ENCODE peak calls at places on chromosomes 1 and 21, in eight cellular contexts. Y, F, V, Q, L, K, A and T are unnamed samples.

GRCh38 chr1:15712158-15712557 is 23.9 kb upstream of the SLC25A34 start:
- DNase-seq in K (no peak), A (no peak), V (no peak), L (no peak), Y (no peak), Q (no peak), F (no peak), T (no peak)

GRCh38 chr1:109396971-109397370 is 747 bp downstream of the SORT1 start:
- DNase-seq in K (no peak), A (no peak), F (no peak), L (no peak), Q (peak), V (no peak), Y (no peak), T (no peak)

GRCh38 chr21:46180079-46180722 is 4.1 kb downstream of the SPATC1L start:
- DNase-seq in K (no peak), V (no peak), Y (no peak), Q (no peak), A (no peak), L (no peak), F (no peak), T (no peak)

GRCh38 chr1:206905295-206906164 is 8.3 kb downstream of the IL24 start:
- DNase-seq in A (no peak), Y (no peak), Q (no peak), F (no peak), V (no peak), L (no peak), K (peak), T (no peak)

GRCh38 chr1:197400522-197400902 is 132.5 kb downstream of the CRB1 start:
- DNase-seq in K (no peak), V (no peak), A (no peak), L (no peak), F (no peak), Y (no peak), Q (no peak), T (no peak)

GRCh38 chr1:109763646-109764415 is at the start of gene EPS8L3:
- DNase-seq in K (peak), Q (peak), L (no peak), Y (peak), V (no peak), F (peak), A (no peak), T (no peak)

GRCh38 chr1:218524986-218525385 is 179.8 kb downstream of the TGFB2 start:
- DNase-seq in Q (no peak), Y (no peak), A (no peak), V (no peak), F (no peak), L (no peak), K (no peak), T (no peak)

GRCh38 chr1:192609110-192610079 is 26.6 kb upstream of the RGS13 start:
- DNase-seq in L (peak), F (peak), A (no peak), Y (peak), V (peak), Q (peak), K (peak), T (peak)

GRCh38 chr1:107058245-107059032 is 2.0 kb downstream of the PRMT6 start:
- DNase-seq in Q (no peak), Y (no peak), A (no peak), L (no peak), V (no peak), F (no peak), K (no peak), T (no peak)

GRCh38 chr1:8422439-8423133 is 104.7 kb downstream of the SLC45A1 start:
- DNase-seq in K (peak), A (no peak), F (no peak), L (no peak), Q (peak), V (no peak), Y (no peak), T (no peak)

GRCh38 chr1:8424539-8425116 is 106.7 kb downstream of the SLC45A1 start:
- DNase-seq in A (no peak), Y (peak), Q (peak), V (no peak), K (peak), L (peak), F (peak), T (no peak)

GRCh38 chr1:8425150-8425780 is 107.4 kb downstream of the SLC45A1 start:
- DNase-seq in Y (no peak), L (no peak), Q (no peak), F (no peak), K (no peak), A (no peak), V (no peak), T (no peak)

GRCh38 chr1:8423134-8423701 is 105.3 kb downstream of the SLC45A1 start:
- DNase-seq in F (no peak), A (no peak), L (no peak), Q (peak), K (peak), Y (peak), V (no peak), T (no peak)

DNA sequence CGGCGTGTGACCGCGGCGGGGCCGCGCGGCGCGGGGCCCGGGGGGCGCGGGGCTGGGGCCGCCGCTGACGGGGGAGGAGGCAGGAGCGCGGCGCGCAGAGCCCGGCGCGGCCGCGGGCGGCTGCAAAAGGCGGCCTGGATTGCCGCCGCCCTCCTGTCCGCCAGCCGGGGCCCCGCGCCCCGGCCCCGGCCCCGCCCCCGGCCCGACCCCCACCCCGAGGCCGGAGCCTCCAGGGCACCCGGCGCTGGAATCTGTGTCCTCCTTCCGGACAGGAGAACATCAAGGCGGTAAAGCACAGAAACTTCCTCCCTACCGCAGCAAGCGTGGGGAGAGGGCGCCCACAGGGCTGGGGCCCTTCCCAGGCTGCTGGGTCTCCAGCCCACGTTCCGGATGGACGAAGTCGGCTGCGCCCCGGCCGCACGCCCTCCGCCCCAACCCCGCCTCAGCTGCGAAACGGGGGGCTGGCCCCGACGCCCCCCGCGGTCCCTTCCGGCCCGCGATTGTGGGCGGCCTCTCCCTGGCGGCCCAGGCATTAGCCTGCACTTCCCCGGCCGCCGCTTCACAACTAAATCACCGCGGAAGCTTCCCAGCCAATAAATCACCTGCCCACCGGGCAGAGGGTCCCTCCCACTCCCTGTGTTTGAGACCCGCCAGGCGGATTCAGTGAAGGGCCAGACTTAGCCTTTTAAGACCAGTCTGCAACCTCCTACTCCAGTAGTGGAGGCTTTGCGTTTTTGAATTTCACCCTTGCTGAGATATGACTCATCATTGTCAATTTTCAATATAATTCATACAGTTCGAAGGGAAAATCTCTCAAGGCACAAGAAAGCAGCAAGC is 106.0 kb downstream of the SLC45A1 start:
- DNase-seq in Y (peak), V (no peak), L (no peak), F (peak), A (no peak), Q (peak), K (peak), T (peak)
- TF ChIP-seq POLR2A in Y (peak), V (peak), L (peak), F (no peak), A (no peak), Q (no peak), K (peak), T (no peak)

DNA sequence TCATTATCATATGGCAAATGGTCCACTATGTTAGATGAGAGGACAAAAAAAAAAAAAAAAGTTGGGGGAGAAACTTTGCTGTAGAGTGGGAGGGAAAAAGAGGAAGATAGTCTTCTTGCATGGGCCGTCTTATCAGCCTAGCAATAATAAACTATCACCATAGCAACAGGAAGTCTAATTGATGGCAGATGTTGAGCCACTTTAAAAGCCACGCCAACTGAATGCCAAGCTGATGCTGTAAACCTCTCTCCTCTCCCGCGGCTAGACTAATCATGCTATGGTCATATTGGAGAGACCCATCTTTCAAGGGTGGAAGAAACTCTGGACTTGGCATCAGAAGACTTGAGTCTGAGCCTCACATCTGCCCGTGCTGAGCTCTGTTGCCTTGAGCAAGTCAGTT is 122.2 kb upstream of the HOOK1 start:
- DNase-seq in V (no peak), Y (no peak), Q (no peak), L (no peak), F (no peak), A (no peak), K (no peak), T (no peak)
- TF ChIP-seq POLR2AphosphoS5 in V (no peak), Y (no peak), Q (no peak), L (no peak), F (no peak), A (no peak), K (no peak), T (no peak)

DNA sequence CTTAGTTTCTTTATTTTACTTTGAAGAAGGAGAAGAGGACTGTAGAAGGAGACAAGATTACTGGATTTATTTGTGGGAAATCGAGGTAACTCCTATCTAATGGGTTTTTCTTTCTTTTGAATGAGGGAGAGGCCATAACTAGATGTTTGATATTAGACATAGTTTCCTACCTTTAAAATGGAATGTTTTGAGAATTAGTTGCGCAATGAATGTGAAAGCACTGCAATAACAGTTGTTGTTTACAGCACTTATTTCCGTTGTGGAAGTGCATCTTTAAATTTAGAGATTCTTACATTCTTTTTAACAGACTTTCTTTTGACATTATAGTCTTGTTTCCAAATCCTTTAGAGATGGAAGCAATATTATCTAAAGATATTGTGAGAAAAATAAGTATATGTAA is 229.0 kb downstream of the SRGAP2C start:
- DNase-seq in L (no peak), F (no peak), Q (no peak), K (no peak), V (no peak), A (no peak), Y (no peak), T (no peak)
- TF ChIP-seq POLR2A in L (no peak), F (no peak), Q (no peak), K (no peak), V (no peak), A (no peak), Y (no peak), T (no peak)

GRCh38 chr1:42975038-42975437 is 16.4 kb upstream of the SLC2A1 start:
- DNase-seq in L (no peak), V (no peak), Q (no peak), K (peak), Y (no peak), A (no peak), F (no peak), T (no peak)
- TF ChIP-seq POLR2AphosphoS5 in L (no peak), V (no peak), Q (no peak), K (no peak), Y (no peak), A (no peak), F (no peak), T (no peak)

DNA sequence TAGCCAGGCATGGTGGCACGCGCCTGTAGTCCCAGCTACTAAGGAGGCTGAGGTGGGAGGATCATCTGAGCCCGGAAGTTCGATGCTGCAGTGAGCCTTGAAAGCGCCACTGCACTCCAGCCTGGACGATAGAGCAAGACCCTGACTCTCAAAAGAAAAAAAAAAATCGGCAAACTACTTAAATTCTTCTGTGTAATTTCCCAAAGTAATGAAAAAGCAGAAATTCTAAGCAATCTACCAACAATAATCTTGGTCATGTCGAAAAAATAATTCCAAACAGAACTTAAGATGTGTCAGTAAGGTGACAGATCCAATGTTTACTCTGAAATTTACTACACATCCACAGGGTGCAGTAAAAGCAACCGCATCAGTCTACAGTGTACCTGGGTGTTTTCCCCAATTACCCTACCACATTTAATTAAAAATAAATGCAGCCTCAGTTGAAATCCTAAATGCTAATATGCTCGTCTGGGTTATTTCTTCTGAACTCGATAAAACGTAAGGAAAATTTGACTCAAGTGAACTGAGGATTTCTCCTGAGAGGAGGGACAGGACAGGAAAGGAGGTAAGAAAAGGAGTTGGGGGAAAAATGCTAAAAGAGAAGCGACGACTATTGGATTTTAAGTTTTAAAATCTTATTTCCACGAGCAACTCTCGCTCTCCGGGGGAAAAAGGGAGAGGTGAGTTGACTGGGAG is 801 bp downstream of the EPRS1 start:
- DNase-seq in Q (no peak), K (no peak), A (no peak), Y (no peak), V (no peak), F (no peak), L (no peak), T (no peak)
- TF ChIP-seq POLR2A in Q (no peak), K (no peak), A (no peak), Y (no peak), V (no peak), F (no peak), L (no peak), T (no peak)